ENCODE peak calls at places on chromosomes 5 and 9, in ten cellular contexts. J is IMR-90, Q is neural progenitor cell, B is astrocyte of the spinal cord, N is choroid plexus epithelial cell, U is mucosa of descending colon, T is upper lobe of right lung, G is fibroblast of lung, R is fibroblast of pulmonary artery, S is stomach. K is an unnamed sample.

GRCh38 chr9:109014267-109015025 is 1.1 kb upstream of the CTNNAL1 start:
- DNase-seq in J (peak; percentile 78), Q (peak; percentile 25), B (peak; percentile 49), N (peak; percentile 94), U (peak; percentile 27), T (peak; percentile 65), G (peak; percentile 70), R (peak; percentile 85), S (no peak), K (no peak)

GRCh38 chr5:28750236-28750635 is 1711.8 kb upstream of the CDH9 start:
- DNase-seq in J (no peak), Q (no peak), B (peak; percentile 35), N (peak; percentile 63), U (no peak), T (no peak), G (peak; percentile 50), R (no peak), S (no peak), K (no peak)

GRCh38 chr9:78620764-78621163 is 323.8 kb downstream of the PSAT1 start:
- DNase-seq in J (peak; percentile 88), Q (no peak), B (peak; percentile 84), N (peak; percentile 43), U (no peak), T (no peak), G (peak; percentile 82), R (peak; percentile 30), S (no peak), K (no peak)

GRCh38 chr9:127700594-127701255 is 6.1 kb upstream of the CFAP157 start:
- DNase-seq in J (no peak), Q (no peak), B (no peak), N (no peak), U (no peak), T (no peak), G (no peak), R (no peak), S (no peak), K (no peak)

GRCh38 chr5:110865400-110866094 is 126.7 kb downstream of the SLC25A46 start:
- DNase-seq in J (peak; percentile 41), Q (peak; percentile 72), B (peak; percentile 13), N (peak; percentile 76), U (no peak), T (no peak), G (peak; percentile 33), R (peak; percentile 67), S (no peak), K (no peak)

GRCh38 chr5:11224788-11225187 is 463.8 kb upstream of the DAP start:
- DNase-seq in J (no peak), Q (no peak), B (no peak), N (no peak), U (no peak), T (no peak), G (no peak), R (no peak), S (no peak), K (no peak)

GRCh38 chr9:137759117-137759516 is 118.5 kb upstream of the CACNA1B start:
- DNase-seq in J (no peak), Q (no peak), B (no peak), N (no peak), U (no peak), T (no peak), G (no peak), R (no peak), S (no peak), K (no peak)

GRCh38 chr9:88874391-88874790 is 116.9 kb upstream of the S1PR3 start:
- DNase-seq in J (peak; percentile 10), Q (no peak), B (peak; percentile 17), N (peak; percentile 19), U (no peak), T (no peak), G (peak; percentile 29), R (peak; percentile 6), S (no peak), K (no peak)

GRCh38 chr5:174723979-174724483 is 351 bp upstream of the MSX2 start:
- DNase-seq in J (no peak), Q (no peak), B (peak; percentile 35), N (peak; percentile 13), U (no peak), T (no peak), G (peak; percentile 37), R (peak; percentile 20), S (no peak), K (no peak)

GRCh38 chr5:60488466-60489130 is 211.4 kb downstream of the DEPDC1B start:
- DNase-seq in J (no peak), Q (no peak), B (peak; percentile 25), N (peak; percentile 81), U (no peak), T (no peak), G (peak; percentile 23), R (no peak), S (no peak), K (no peak)

GRCh38 chr5:78964889-78965288 is 20.2 kb downstream of the ARSB start:
- DNase-seq in J (peak; percentile 83), Q (peak; percentile 55), B (peak; percentile 81), N (peak; percentile 90), U (no peak), T (no peak), G (peak; percentile 64), R (peak; percentile 88), S (no peak), K (no peak)

GRCh38 chr5:158599132-158599531 is 500.6 kb downstream of the EBF1 start:
- DNase-seq in J (peak; percentile 15), Q (no peak), B (no peak), N (peak; percentile 43), U (no peak), T (no peak), G (peak; percentile 71), R (peak; percentile 19), S (no peak), K (no peak)

GRCh38 chr5:63854076-63854475 is 108.2 kb downstream of the HTR1A start:
- DNase-seq in J (no peak), Q (peak; percentile 24), B (no peak), N (no peak), U (no peak), T (no peak), G (no peak), R (no peak), S (no peak), K (no peak)

GRCh38 chr5:177957241-177957640 is 38.8 kb downstream of the PROP1 start:
- DNase-seq in J (no peak), Q (no peak), B (no peak), N (no peak), U (no peak), T (no peak), G (no peak), R (no peak), S (no peak), K (no peak)

GRCh38 chr9:73810585-73811215 is 659.0 kb downstream of the ANXA1 start:
- DNase-seq in J (no peak), Q (no peak), B (peak; percentile 85), N (peak; percentile 97), U (no peak), T (no peak), G (peak; percentile 80), R (peak; percentile 75), S (no peak), K (no peak)

GRCh38 chr5:131441184-131441583 is 177.3 kb downstream of the CDC42SE2 start:
- DNase-seq in J (no peak), Q (no peak), B (no peak), N (no peak), U (no peak), T (no peak), G (no peak), R (no peak), S (no peak), K (no peak)

GRCh38 chr9:125513634-125514413 is 193.2 kb downstream of the MAPKAP1 start:
- DNase-seq in J (peak; percentile 81), Q (peak; percentile 28), B (peak; percentile 78), N (peak; percentile 81), U (peak; percentile 50), T (peak; percentile 68), G (peak; percentile 91), R (peak; percentile 72), S (peak; percentile 68), K (no peak)

DNA sequence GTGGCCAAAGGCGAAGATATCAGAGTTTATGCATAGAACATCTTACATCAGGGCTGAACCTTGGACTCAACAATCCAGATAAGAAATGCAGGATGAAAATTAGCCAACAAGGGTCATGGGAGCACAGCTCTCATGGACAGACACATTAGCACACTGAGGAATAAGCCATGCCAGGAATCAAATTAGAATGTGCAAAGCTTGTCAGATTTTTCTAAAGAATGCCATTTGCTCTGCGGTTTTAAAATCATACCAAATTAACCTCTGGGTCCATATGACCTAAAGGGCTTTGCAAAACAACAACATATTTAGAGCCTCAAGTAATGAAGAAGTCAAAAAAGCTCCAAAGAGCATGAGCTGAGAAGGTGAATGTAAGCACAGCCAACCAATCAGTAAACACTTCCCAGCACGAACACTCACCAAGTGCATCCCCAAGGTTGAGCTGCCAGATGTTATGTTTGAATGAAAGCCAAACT is 538.7 kb upstream of the DMAC1 start:
- DNase-seq in J (peak; percentile 7), Q (no peak), B (peak; percentile 45), N (peak; percentile 87), U (no peak), T (no peak), G (peak; percentile 49), R (peak; percentile 36), S (no peak), K (no peak)
- H3K4me3 ChIP-seq in J (no peak overlapping the region), Q (no peak overlapping the region), B (no peak overlapping the region), N (no peak overlapping the region), U (no peak overlapping the region), T (no peak overlapping the region), G (no peak overlapping the region), R (no peak overlapping the region), S (no peak overlapping the region), K (no peak overlapping the region)

GRCh38 chr5:138870611-138871010 is 4.5 kb downstream of the LRRTM2 start:
- DNase-seq in J (no peak), Q (peak; percentile 18), B (peak; percentile 25), N (no peak), U (no peak), T (no peak), G (peak; percentile 19), R (no peak), S (no peak), K (no peak)
- H3K4me3 ChIP-seq in J (no peak overlapping the region), Q (no peak overlapping the region), B (no peak overlapping the region), N (no peak overlapping the region), U (no peak overlapping the region), T (no peak overlapping the region), G (no peak overlapping the region), R (no peak overlapping the region), S (no peak overlapping the region), K (no peak overlapping the region)

DNA sequence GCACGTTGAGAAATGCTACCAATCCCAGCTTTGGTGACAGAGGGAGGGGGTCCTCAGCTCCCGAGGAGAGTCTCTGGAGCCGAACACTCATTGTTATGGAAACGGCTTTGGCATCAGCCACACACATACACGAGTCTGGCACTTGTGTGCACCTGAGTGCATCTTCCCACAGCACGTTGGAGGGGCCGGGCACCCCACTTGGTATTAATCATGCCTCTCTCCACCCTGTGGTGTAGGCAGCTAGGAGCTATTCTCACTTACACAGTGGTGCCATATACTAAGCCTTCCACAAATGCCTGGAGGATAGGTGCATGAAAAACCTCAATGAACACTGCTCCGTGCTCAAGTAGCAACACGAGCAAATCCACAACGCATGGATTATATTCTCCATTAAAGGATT is 133.9 kb upstream of the PANK3 start:
- DNase-seq in J (no peak), Q (no peak), B (no peak), N (no peak), U (no peak), T (no peak), G (peak; percentile 11), R (no peak), S (no peak), K (no peak)
- H3K4me3 ChIP-seq in J (no peak overlapping the region), Q (no peak overlapping the region), B (no peak overlapping the region), N (no peak overlapping the region), U (no peak overlapping the region), T (no peak overlapping the region), G (no peak overlapping the region), R (no peak overlapping the region), S (no peak overlapping the region), K (no peak overlapping the region)

GRCh38 chr5:141186897-141187512 is at the start of gene PCDHB9:
- DNase-seq in J (peak; percentile 8), Q (peak; percentile 65), B (no peak), N (peak; percentile 11), U (no peak), T (no peak), G (peak; percentile 3), R (peak; percentile 7), S (no peak), K (no peak)
- H3K4me3 ChIP-seq in J (peak within 1 kb of the TSS; percentile 43), Q (no peak within 1 kb of the TSS), B (no peak within 1 kb of the TSS), N (no peak within 1 kb of the TSS), U (no peak within 1 kb of the TSS), T (peak within 1 kb of the TSS; percentile 14), G (no peak within 1 kb of the TSS), R (no peak within 1 kb of the TSS), S (no peak within 1 kb of the TSS), K (no peak within 1 kb of the TSS)

K was measured in lower leg skin.